ENCODE peak calls at places on chromosomes 1 and 21, in four cellular contexts. G is transverse colon, O is right lobe of liver, F is IMR-90. Y is an unnamed sample.

GRCh38 chr1:3821004-3821933 is 25.0 kb upstream of the LRRC47 start:
- DNase-seq in G (no peak), O (no peak), F (no peak), Y (no peak)

GRCh38 chr1:6497215-6497866 is 5.9 kb upstream of the PLEKHG5 start:
- DNase-seq in G (peak; percentile 57), O (no peak), F (no peak), Y (peak; percentile 45)

GRCh38 chr21:46329796-46330195 is 5.8 kb downstream of the PCNT start:
- DNase-seq in G (no peak), O (no peak), F (no peak), Y (no peak)

GRCh38 chr1:151838491-151839412 is 868 bp downstream of the C2CD4D start:
- DNase-seq in G (no peak), O (no peak), F (no peak), Y (no peak)

GRCh38 chr1:8567146-8567545 is 249.2 kb downstream of the SLC45A1 start:
- DNase-seq in G (no peak), O (no peak), F (peak; percentile 84), Y (no peak)

GRCh38 chr1:15959847-15960446 is 16.0 kb downstream of the ZBTB17 start:
- DNase-seq in G (no peak), O (no peak), F (no peak), Y (no peak)

GRCh38 chr1:245878585-245878984 is 628.5 kb downstream of the SMYD3 start:
- DNase-seq in G (no peak), O (no peak), F (peak; percentile 56), Y (no peak)

GRCh38 chr1:182113879-182114626 is 52.5 kb upstream of the ZNF648 start:
- DNase-seq in G (no peak), O (no peak), F (no peak), Y (no peak)

GRCh38 chr1:181073638-181074037 is 14.9 kb upstream of the IER5 start:
- DNase-seq in G (no peak), O (no peak), F (peak; percentile 89), Y (peak; percentile 84)

GRCh38 chr21:31921079-31921478 is 48.3 kb downstream of the HUNK start:
- DNase-seq in G (no peak), O (no peak), F (peak; percentile 91), Y (no peak)

GRCh38 chr21:14741237-14741636 is 195.1 kb upstream of the SAMSN1 start:
- DNase-seq in G (no peak), O (no peak), F (no peak), Y (no peak)

GRCh38 chr1:179101566-179101965 is 19.7 kb downstream of the TOR3A start:
- DNase-seq in G (no peak), O (no peak), F (no peak), Y (no peak)

GRCh38 chr1:168343566-168343965 is 62.9 kb downstream of the TBX19 start:
- DNase-seq in G (no peak), O (no peak), F (no peak), Y (no peak)

GRCh38 chr1:205591522-205592351 is 40.1 kb downstream of the ELK4 start:
- DNase-seq in G (peak; percentile 93), O (peak; percentile 85), F (peak; percentile 74), Y (peak; percentile 92)

GRCh38 chr21:43611598-43612369 is 47.5 kb downstream of the HSF2BP start:
- DNase-seq in G (peak; percentile 84), O (peak; percentile 67), F (peak; percentile 95), Y (peak; percentile 61)

GRCh38 chr1:204307334-204307883 is 52.3 kb downstream of the PLEKHA6 start:
- DNase-seq in G (no peak), O (no peak), F (peak; percentile 76), Y (peak; percentile 83)

GRCh38 chr1:147472953-147473734 is 68.2 kb upstream of the BCL9 start:
- DNase-seq in G (no peak), O (no peak), F (peak; percentile 20), Y (no peak)

GRCh38 chr1:223765719-223766340 is 53.5 kb downstream of the CAPN2 start:
- DNase-seq in G (no peak), O (no peak), F (no peak), Y (no peak)

GRCh38 chr1:223763881-223764280 is 51.5 kb downstream of the CAPN2 start:
- DNase-seq in G (no peak), O (no peak), F (no peak), Y (no peak)

GRCh38 chr1:223761416-223761815 is 49.1 kb downstream of the CAPN2 start:
- DNase-seq in G (no peak), O (no peak), F (peak; percentile 27), Y (no peak)

GRCh38 chr1:223760833-223761232 is 48.5 kb downstream of the CAPN2 start:
- DNase-seq in G (no peak), O (no peak), F (no peak), Y (no peak)

DNA sequence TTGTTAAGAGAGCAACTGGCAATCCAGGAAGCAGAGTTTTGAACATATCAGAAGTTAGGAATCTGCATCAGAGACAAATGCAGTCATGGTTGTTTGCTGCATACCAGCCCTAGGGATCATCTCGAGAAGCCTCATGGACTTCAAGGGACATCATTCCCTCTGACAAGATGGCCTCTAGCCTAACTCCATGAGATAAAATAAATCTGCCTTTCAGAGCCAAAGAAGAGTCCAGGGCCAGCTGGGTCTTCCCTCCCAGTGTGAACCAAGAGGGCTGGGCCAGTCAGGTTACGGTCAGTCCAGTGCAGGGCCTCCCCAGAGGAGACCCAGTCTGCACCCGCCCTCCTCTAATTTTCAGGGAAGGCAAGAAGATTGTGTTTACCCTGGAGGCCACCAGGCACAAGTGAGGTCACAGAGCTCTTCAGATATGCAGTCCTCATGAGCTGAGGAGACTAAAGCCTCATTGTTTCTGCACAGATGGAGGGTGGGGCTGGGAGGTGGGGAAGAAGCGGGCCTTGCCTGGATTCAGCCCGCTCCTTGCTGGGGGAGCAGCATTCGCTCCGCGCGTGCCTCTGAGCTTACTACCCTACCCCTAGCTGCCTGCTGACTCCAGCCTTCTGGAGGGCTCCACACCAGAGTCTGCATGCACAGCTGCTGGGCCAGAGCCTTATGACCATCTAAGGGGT is 52.8 kb downstream of the CAPN2 start:
- DNase-seq in G (peak; percentile 17), O (no peak), F (peak; percentile 56), Y (no peak)
- H3K36me3 ChIP-seq in G (peaks cover 58% of the 10 kb centered on the region), O (no peaks in the 10 kb centered on the region), F (peaks cover 67% of the 10 kb centered on the region), Y (no peaks in the 10 kb centered on the region)

DNA sequence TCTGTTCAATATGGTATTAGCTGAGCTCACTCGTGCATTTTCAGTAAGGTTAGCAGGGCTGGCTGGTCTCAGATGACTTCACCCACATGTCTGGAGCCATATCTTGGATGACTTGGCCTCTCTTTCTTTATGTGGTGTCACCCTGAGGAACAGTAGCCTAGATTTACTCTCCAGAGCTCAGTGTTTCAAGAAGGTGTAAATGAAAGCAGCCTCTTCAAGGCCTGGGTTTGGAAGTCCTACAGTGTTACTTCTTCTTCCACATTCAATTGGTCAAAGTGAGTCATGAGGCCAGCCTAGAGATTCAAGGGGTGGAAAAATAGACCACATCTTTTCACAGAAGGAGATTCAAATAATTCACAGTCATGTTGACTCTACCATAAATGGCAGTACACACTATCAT is 12.2 kb downstream of the VCAM1 start:
- DNase-seq in G (no peak), O (no peak), F (no peak), Y (no peak)
- TF ChIP-seq POLR2A in G (no peak), O (no peak), F (no peak), Y (no peak)

GRCh38 chr21:38813554-38813953 is 7.8 kb downstream of the ETS2 start:
- DNase-seq in G (no peak), O (no peak), F (no peak), Y (no peak)

GRCh38 chr21:38811257-38811656 is 5.5 kb downstream of the ETS2 start:
- DNase-seq in G (no peak), O (peak; percentile 43), F (peak; percentile 95), Y (no peak)

GRCh38 chr21:38814126-38815059 is 8.7 kb downstream of the ETS2 start:
- DNase-seq in G (peak; percentile 57), O (no peak), F (no peak), Y (no peak)

GRCh38 chr21:38815060-38815405 is 9.3 kb downstream of the ETS2 start:
- DNase-seq in G (no peak), O (no peak), F (peak; percentile 95), Y (no peak)

GRCh38 chr21:38813143-38813542 is 7.4 kb downstream of the ETS2 start:
- DNase-seq in G (no peak), O (peak; percentile 38), F (no peak), Y (no peak)
- H3K36me3 ChIP-seq in G (peaks cover 55% of the 10 kb centered on the region), O (peaks cover 14% of the 10 kb centered on the region), F (peaks cover 69% of the 10 kb centered on the region), Y (peaks cover 3% of the 10 kb centered on the region)

DNA sequence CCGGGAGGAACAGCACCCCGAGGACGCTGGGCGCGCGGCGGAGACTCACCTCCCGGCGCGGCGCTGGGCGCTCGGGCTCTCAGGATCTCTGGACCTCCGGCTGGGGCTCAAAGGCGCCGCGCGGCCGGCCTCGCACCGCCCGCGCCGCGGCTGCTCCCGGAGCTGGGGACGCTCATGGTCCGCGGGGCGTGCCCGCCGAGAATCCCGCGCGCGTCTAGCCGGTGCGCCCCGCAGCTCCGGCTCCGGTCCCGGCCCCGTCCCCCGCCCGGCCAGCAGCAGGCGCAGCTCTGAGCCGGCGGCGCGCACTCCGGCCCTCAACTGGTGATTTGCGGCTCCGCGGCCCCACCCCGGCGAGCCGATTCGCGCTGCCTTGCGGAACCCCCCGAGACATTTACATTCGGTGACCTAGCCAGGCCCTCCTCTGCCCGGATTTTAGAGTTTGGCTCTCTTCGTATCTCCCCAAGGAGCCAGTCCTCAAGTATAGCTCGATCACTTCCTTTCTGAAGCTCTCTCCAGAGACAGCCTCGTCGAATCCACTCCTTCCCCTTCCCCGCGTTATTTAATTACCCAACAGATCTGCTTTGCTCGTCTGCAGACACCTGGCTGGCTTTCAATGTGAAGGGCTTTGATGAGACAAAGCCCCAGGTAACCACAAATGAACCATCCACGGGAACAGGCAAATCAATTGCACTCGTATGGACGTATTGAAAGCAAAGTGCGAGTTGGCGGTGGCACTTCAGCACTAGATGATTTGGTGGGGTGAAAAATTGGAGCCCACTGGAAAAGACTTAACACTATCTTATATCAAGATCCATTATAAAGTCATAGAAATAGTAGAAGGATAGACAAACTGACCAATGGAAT is at the start of gene BCAR3:
- DNase-seq in G (peak; percentile 78), O (peak; percentile 69), F (peak; percentile 73), Y (peak; percentile 73)
- TF ChIP-seq POLR2A in G (peak; percentile 26), O (peak; percentile 67), F (peak; percentile 79), Y (peak; percentile 91)

GRCh38 chr1:26758358-26758757 is 29.4 kb upstream of the PIGV start:
- DNase-seq in G (no peak), O (no peak), F (no peak), Y (no peak)

GRCh38 chr1:26759531-26759930 is 28.2 kb upstream of the PIGV start:
- DNase-seq in G (no peak), O (no peak), F (no peak), Y (no peak)

DNA sequence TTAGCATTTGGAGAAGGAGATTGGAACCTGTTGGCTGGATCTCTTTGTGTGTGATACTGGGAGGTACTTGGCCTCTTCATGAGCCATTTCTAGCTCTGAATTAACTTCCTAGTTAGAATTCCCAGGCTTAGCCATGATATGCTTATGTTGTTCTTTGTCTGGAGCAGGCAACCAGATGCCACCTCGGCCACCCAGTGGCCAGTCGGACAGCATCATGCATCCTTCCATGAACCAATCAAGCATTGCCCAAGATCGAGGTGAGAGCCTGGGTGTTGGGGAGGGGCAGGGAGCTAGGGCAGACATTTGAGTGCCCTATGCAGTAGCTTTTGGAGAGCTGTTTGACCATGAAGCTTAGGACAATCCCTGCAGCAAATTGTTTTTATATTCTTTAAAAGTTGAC is 26.5 kb upstream of the PIGV start:
- DNase-seq in G (no peak), O (no peak), F (no peak), Y (no peak)
- H3K36me3 ChIP-seq in G (peaks cover 40% of the 10 kb centered on the region), O (peaks cover 19% of the 10 kb centered on the region), F (peaks cover 52% of the 10 kb centered on the region), Y (peaks cover 21% of the 10 kb centered on the region)

DNA sequence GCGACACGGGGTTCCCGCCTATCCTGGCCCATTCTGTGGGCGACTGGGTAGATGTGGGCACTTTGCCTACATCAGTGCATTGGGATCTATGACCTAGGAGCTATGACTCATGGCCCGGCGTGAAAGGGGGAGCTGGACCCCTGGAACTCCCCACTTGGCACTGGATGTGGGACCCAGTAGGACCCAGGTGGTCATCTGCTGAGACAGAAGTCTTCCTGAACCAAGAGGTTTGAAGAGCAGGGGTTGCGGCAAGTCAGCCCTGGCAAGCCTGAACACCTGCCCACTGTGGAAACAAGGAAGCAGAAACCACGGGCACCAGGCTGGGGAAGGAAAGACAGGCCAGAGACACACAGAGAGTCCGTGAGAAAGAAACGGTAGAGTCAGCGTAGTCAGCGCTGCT is 656.7 kb downstream of the AJAP1 start:
- DNase-seq in G (no peak), O (no peak), F (no peak), Y (no peak)
- TF ChIP-seq POLR2A in G (no peak), O (no peak), F (no peak), Y (no peak)

Y was measured in prostate gland.